ENCODE peak calls at places on chromosomes 12 and 14, in four cellular contexts. T is stimulated activated CD4-positive, alpha-beta T cell treated with anti-CD3 and anti-CD28 coated beads, Interleukin-15, amount 100 ng/mL, for 1 hour; A is left ventricle myocardium inferior; I is cerebellum. F is an unnamed sample.

GRCh38 chr12:132948146-132949066 is 7.7 kb downstream of the ZNF605 start:
- DNase-seq in I (no peak), T (no peak), A (no peak), F (no peak)

GRCh38 chr12:123478762-123479161 is 20.8 kb downstream of the SNRNP35 start:
- DNase-seq in A (peak; percentile 72), T (no peak), I (no peak), F (peak; percentile 80)

GRCh38 chr14:100747021-100747586 is 20.4 kb downstream of the DLK1 start:
- DNase-seq in A (no peak), I (no peak), T (no peak), F (peak; percentile 68)

GRCh38 chr12:11228268-11228879 is 41.1 kb downstream of the PRB3 start:
- DNase-seq in A (no peak), T (peak; percentile 1), I (no peak), F (peak; percentile 31)

GRCh38 chr12:4119157-4119761 is 154.3 kb upstream of the CCND2 start:
- DNase-seq in A (no peak), I (no peak), T (peak; percentile 27), F (no peak)

GRCh38 chr14:95034806-95035205 is 122.5 kb downstream of the DICER1 start:
- DNase-seq in T (no peak), I (no peak), A (no peak), F (no peak)

GRCh38 chr14:88271205-88271604 is 51.9 kb downstream of the KCNK10 start:
- DNase-seq in A (no peak), I (no peak), T (no peak), F (no peak)

GRCh38 chr14:35456261-35456660 is 51.7 kb upstream of the NFKBIA start:
- DNase-seq in I (no peak), T (no peak), A (no peak), F (no peak)

GRCh38 chr14:58002618-58003017 is 136.7 kb upstream of the SLC35F4 start:
- DNase-seq in A (no peak), T (no peak), I (no peak), F (no peak)

GRCh38 chr12:113781415-113782198 is 184.5 kb downstream of the RBM19 start:
- DNase-seq in I (no peak), A (no peak), T (no peak), F (no peak)

GRCh38 chr14:73227812-73228781 is 9.2 kb upstream of the PAPLN start:
- DNase-seq in T (no peak), I (peak; percentile 19), A (peak; percentile 51), F (peak; percentile 65)

GRCh38 chr12:127355061-127355820 is 911.7 kb upstream of the TMEM132C start:
- DNase-seq in T (no peak), A (no peak), I (peak; percentile 3), F (no peak)

GRCh38 chr12:1691123-1692007 is 495 bp downstream of the ADIPOR2 start:
- DNase-seq in I (peak; percentile 35), A (peak; percentile 41), T (peak; percentile 21), F (peak; percentile 43)

GRCh38 chr14:96362071-96362964 is 823 bp downstream of the ATG2B start:
- DNase-seq in A (no peak), T (no peak), I (peak; percentile 9), F (peak; percentile 29)

GRCh38 chr14:69441948-69442347 is 42.6 kb upstream of the PLEKHD1 start:
- DNase-seq in T (no peak), A (no peak), I (no peak), F (no peak)

GRCh38 chr14:89678715-89679220 is 261.7 kb upstream of the FOXN3 start:
- DNase-seq in A (no peak), I (no peak), T (no peak), F (no peak)

GRCh38 chr14:32428149-32428548 is 99.1 kb downstream of the AKAP6 start:
- DNase-seq in T (no peak), I (no peak), A (no peak), F (no peak)

GRCh38 chr14:73935666-73936065 is 14.2 kb downstream of the FAM161B start:
- DNase-seq in T (no peak), I (no peak), A (no peak), F (no peak)

F was measured in adrenal gland.